ENCODE peak calls at places on chromosome 3, in eight cellular contexts. K, D, R, T, E, Z, X and B are unnamed samples.

GRCh38 chr3:138872632-138873031 is 37.9 kb upstream of the PIK3CB start:
- DNase-seq in K (no peak), D (no peak), R (no peak), T (no peak), E (no peak), Z (no peak), X (no peak), B (no peak)

GRCh38 chr3:146131616-146132410 is 29.2 kb downstream of the PLOD2 start:
- DNase-seq in K (no peak), D (no peak), R (no peak), T (peak; percentile 91), E (no peak), Z (peak; percentile 52), X (no peak), B (no peak)

GRCh38 chr3:132222868-132223538 is 94.2 kb upstream of the ACP3 start:
- DNase-seq in K (peak; percentile 96), D (peak; percentile 25), R (no peak), T (no peak), E (no peak), Z (no peak), X (no peak), B (no peak)

GRCh38 chr3:57041674-57042073 is 18.8 kb upstream of the SPATA12 start:
- DNase-seq in K (no peak), D (no peak), R (no peak), T (no peak), E (no peak), Z (no peak), X (no peak), B (no peak)

GRCh38 chr3:160686955-160687535 is 10.1 kb downstream of the ARL14 start:
- DNase-seq in K (no peak), D (no peak), R (no peak), T (peak; percentile 24), E (no peak), Z (no peak), X (no peak), B (no peak)

GRCh38 chr3:185253645-185254410 is at the start of gene EHHADH:
- DNase-seq in K (peak; percentile 66), D (peak; percentile 78), R (peak; percentile 59), T (peak; percentile 44), E (peak; percentile 52), Z (no peak), X (peak; percentile 32), B (peak; percentile 24)

GRCh38 chr3:41159581-41160189 is 39.6 kb upstream of the CTNNB1 start:
- DNase-seq in K (no peak), D (no peak), R (no peak), T (no peak), E (no peak), Z (no peak), X (no peak), B (no peak)

GRCh38 chr3:54931182-54931581 is 3.3 kb upstream of the LRTM1 start:
- DNase-seq in K (no peak), D (peak; percentile 20), R (no peak), T (no peak), E (no peak), Z (no peak), X (peak; percentile 70), B (no peak)

GRCh38 chr3:14265246-14265962 is 86.8 kb downstream of the LSM3 start:
- DNase-seq in K (no peak), D (no peak), R (no peak), T (peak; percentile 85), E (no peak), Z (peak; percentile 31), X (no peak), B (no peak)

GRCh38 chr3:191329654-191330308 is 545 bp downstream of the UTS2B start:
- DNase-seq in K (peak; percentile 40), D (peak; percentile 64), R (no peak), T (peak; percentile 71), E (peak; percentile 26), Z (no peak), X (peak; percentile 62), B (no peak)

GRCh38 chr3:135895106-135895733 is 70.3 kb upstream of the PPP2R3A start:
- DNase-seq in K (peak; percentile 62), D (peak; percentile 63), R (no peak), T (peak; percentile 79), E (peak; percentile 48), Z (peak; percentile 59), X (peak; percentile 10), B (peak; percentile 55)

GRCh38 chr3:12224181-12225147 is 64.4 kb upstream of the PPARG start:
- DNase-seq in K (no peak), D (no peak), R (no peak), T (peak; percentile 49), E (no peak), Z (peak; percentile 40), X (no peak), B (peak; percentile 36)

GRCh38 chr3:126515066-126515706 is 2.4 kb downstream of the UROC1 start:
- DNase-seq in K (no peak), D (no peak), R (no peak), T (no peak), E (no peak), Z (no peak), X (no peak), B (no peak)

GRCh38 chr3:45092132-45093031 is 53.8 kb downstream of the CDCP1 start:
- DNase-seq in K (no peak), D (no peak), R (no peak), T (peak; percentile 76), E (no peak), Z (no peak), X (no peak), B (no peak)

GRCh38 chr3:87780808-87781207 is 278.0 kb downstream of the CGGBP1 start:
- DNase-seq in K (no peak), D (no peak), R (no peak), T (no peak), E (no peak), Z (no peak), X (no peak), B (no peak)

GRCh38 chr3:17258823-17259436 is 374.2 kb downstream of the PLCL2 start:
- DNase-seq in K (no peak), D (peak; percentile 37), R (no peak), T (peak; percentile 39), E (no peak), Z (no peak), X (no peak), B (no peak)

GRCh38 chr3:121718205-121718846 is 31.2 kb downstream of the GOLGB1 start:
- DNase-seq in K (no peak), D (no peak), R (no peak), T (no peak), E (no peak), Z (no peak), X (no peak), B (no peak)

GRCh38 chr3:41140242-41140641 is 59.1 kb upstream of the CTNNB1 start:
- DNase-seq in K (no peak), D (peak; percentile 22), R (no peak), T (no peak), E (no peak), Z (no peak), X (no peak), B (no peak)